ENCODE peak calls at places on chromosomes 11 and 22, in four cellular contexts. C is GM12878, R is H1, J is K562. D is an unnamed sample.

GRCh38 chr11:94128171-94128745 is 383 bp upstream of the PANX1 start:
- DNase-seq in C (no peak), R (no peak), J (no peak), D (no peak)

GRCh38 chr11:123580557-123581275 is 73.7 kb downstream of the SCN3B start:
- DNase-seq in C (no peak), R (peak), J (peak), D (peak)

GRCh38 chr11:44268807-44269080 is 41.2 kb downstream of the ALX4 start:
- DNase-seq in C (no peak), R (no peak), J (no peak), D (no peak)

GRCh38 chr11:4480577-4481539 is 1.6 kb upstream of the OR52K1 start:
- DNase-seq in C (no peak), R (no peak), J (no peak), D (no peak)

GRCh38 chr11:132036751-132037466 is 666.5 kb downstream of the NTM start:
- DNase-seq in C (no peak), R (no peak), J (no peak), D (no peak)

GRCh38 chr11:5737091-5737490 is 843 bp downstream of the OR56B1 start:
- DNase-seq in C (no peak), R (no peak), J (no peak), D (no peak)

GRCh38 chr11:17208257-17208999 is 642 bp upstream of the PIK3C2A start:
- DNase-seq in C (no peak), R (peak), J (no peak), D (peak)

GRCh38 chr11:47571895-47572294 is 6.5 kb downstream of the PTPMT1 start:
- DNase-seq in C (no peak), R (no peak), J (peak), D (no peak)

GRCh38 chr11:5596611-5597201 is at the start of gene TRIM6:
- DNase-seq in C (no peak), R (no peak), J (peak), D (no peak)

GRCh38 chr11:26493616-26494015 is 78.4 kb downstream of the MUC15 start:
- DNase-seq in C (no peak), R (no peak), J (no peak), D (no peak)

GRCh38 chr11:119363081-119363861 is 16.8 kb upstream of the MFRP start:
- DNase-seq in C (no peak), R (no peak), J (peak), D (no peak)

GRCh38 chr11:118295834-118296454 is 8.6 kb upstream of the CD3E start:
- DNase-seq in C (no peak), R (no peak), J (no peak), D (peak)

GRCh38 chr11:2940166-2940929 is 11.1 kb upstream of the PHLDA2 start:
- DNase-seq in C (no peak), R (no peak), J (no peak), D (peak)

GRCh38 chr22:48981671-48982070 is 846.0 kb downstream of the BRD1 start:
- DNase-seq in C (no peak), R (no peak), J (no peak), D (no peak)
- TF ChIP-seq EGR1 in C (no peak), R (no peak), J (no peak), D (no peak)

DNA sequence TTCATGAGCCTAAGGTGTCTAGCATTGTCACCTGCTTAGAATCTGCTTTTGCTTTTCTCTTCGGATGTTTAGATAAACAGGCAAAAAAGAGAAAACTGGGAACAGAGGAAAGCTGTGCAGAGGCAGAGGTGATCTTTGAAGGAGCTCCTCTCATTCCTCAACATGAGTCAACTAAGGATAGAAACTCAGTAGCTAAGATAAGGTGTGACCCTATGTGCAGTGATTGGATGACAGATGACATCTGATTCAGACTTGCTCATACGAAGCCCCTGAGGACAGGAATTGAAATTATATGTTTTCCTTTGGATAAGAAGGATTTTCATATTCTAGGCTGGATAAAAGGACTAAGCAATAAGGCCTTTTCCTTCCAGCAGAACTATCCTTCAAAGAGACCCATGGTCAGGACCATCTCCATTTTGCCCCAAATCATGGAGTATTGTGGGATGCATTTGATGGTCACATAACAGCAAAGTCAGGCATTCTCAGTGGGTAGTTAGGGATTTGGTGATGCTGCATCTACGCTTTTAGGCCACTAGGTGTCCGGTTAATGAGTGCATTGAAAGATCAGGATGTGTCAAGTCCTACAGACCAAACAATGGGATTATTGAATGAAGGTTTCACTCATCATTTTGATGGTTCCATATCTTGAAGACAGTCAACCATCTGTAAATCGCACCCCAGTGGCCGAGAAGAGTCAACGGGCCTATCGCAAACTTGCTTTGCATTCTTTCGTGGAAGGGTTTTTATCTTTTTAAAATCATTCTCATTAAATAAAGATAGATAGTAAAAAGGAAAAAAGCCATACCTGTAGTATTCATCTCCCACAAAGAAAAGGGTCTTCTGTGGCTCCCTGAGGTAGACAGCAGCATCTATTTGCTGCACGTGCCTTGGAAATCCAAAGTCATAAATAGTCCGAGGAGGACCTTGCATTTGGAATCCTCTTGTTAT is 32.2 kb downstream of the MMP20 start:
- DNase-seq in C (no peak), R (no peak), J (peak), D (peak)
- TF ChIP-seq MAX in C (no peak), R (no peak), J (no peak), D (no peak)

DNA sequence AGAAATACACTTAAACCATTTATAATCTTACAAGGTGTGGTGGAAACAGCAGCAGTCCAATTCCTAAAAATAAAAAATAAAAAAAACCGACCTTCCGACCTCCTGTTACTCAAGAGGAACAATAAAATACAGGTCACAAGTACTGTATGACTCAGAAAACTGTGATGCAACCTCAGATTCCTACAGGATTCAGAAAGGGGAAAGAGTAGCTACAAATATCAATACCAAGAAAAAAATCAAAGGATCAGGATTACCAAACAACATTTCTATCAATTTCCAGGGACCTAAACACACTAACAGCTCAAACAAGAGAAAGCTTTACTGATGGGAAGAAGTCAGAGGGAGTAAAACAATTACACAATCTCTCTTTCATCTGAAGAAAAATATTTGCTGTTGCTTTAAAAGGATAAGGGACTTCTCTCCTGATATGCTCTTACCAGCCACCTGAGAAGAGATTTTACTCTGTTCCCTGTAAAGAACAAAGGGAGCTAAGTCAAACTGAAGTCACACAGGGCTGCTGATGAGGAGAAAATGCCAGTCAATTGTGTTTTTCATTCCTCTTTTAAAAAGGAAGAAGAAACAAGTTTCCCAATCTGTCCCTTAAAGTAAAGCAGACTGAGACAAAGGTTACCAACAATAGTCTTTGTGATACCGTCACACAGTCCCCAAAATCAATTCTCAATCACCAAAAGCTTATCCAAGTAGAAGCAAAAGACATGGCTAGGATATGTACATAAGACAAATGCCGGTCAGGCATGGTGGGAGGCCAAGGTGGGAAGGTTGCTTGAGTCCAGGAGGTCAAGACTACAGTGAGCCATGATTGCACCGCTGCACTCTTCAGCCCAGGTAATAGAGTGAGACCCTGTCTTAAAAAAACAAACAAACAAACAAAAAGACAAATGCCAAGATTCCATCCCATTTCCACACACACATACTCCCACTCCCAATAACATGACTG is 39.3 kb downstream of the AMBRA1 start:
- DNase-seq in C (no peak), R (no peak), J (no peak), D (peak)
- H3K4me3 ChIP-seq in C (no peak), R (no peak), J (no peak), D (peak)

GRCh38 chr22:45164217-45165123 is 745 bp downstream of the NUP50 start:
- DNase-seq in C (no peak), R (no peak), J (peak), D (no peak)
- TF ChIP-seq EGR1 in C (no peak), R (no peak), J (no peak), D (no peak)

GRCh38 chr22:49201046-49201970 is 626.4 kb downstream of the BRD1 start:
- DNase-seq in C (no peak), R (no peak), J (no peak), D (no peak)

GRCh38 chr22:49202226-49202625 is 625.4 kb downstream of the BRD1 start:
- DNase-seq in C (no peak), R (no peak), J (no peak), D (no peak)

GRCh38 chr22:49203863-49204598 is 623.6 kb downstream of the BRD1 start:
- DNase-seq in C (no peak), R (no peak), J (no peak), D (no peak)

GRCh38 chr22:49204599-49205214 is 623.0 kb downstream of the BRD1 start:
- DNase-seq in C (no peak), R (no peak), J (no peak), D (no peak)

DNA sequence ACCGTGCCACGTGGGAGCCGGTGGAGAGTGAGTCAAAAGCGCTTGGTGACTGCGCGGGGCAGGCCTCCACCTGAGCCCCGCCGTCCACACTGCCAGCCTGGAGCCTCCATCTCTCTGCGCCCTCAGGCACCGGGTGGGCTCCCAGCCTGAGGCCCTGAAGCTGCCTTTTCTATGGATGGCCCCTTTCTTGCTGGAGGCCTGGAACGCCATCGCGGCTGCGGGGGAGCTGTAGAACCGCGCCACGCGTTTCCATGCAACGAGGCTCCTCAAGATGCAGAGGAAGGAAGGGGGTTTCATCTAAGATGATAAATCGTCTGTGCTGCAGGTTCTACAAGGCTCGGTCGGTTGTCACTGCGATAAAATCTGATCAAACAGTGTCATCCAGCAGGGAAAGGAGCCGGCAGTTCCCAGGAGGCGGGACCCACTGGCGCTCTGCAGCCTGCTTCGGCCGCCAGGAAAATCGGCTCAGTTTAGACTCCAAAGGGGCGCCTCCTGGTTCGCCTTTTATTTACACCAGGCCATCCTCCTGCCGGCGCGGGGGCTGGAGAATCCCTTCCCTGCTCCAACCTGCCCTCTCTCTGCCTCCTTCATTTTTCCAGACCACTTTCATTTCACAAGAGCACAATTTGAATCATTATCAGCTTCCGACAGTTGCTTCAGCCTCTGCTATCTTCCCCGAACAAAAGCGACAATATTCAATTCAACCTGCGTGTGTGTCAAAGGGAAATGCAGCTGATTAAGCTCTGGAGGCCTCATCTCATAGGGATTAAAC is 624.4 kb downstream of the BRD1 start:
- DNase-seq in C (no peak), R (no peak), J (no peak), D (no peak)
- TF ChIP-seq MAX in C (no peak), R (no peak), J (no peak), D (no peak)

GRCh38 chr22:44071760-44072159 is 47.7 kb downstream of the PARVB start:
- DNase-seq in C (no peak), R (no peak), J (no peak), D (no peak)
- H3K4me3 ChIP-seq in C (no peak), R (no peak), J (no peak), D (no peak)

GRCh38 chr11:64119748-64120147 is 46.2 kb downstream of the MACROD1 start:
- DNase-seq in C (no peak), R (no peak), J (no peak), D (no peak)

GRCh38 chr11:64121637-64122410 is 44.1 kb downstream of the MACROD1 start:
- DNase-seq in C (no peak), R (no peak), J (no peak), D (no peak)

GRCh38 chr11:64123102-64123434 is 42.8 kb downstream of the MACROD1 start:
- DNase-seq in C (no peak), R (no peak), J (no peak), D (no peak)

GRCh38 chr11:64122411-64123101 is 43.4 kb downstream of the MACROD1 start:
- DNase-seq in C (no peak), R (no peak), J (no peak), D (no peak)

GRCh38 chr11:64120951-64121569 is 44.9 kb downstream of the MACROD1 start:
- DNase-seq in C (no peak), R (no peak), J (no peak), D (no peak)
- TF ChIP-seq EGR1 in C (no peak), R (no peak), J (no peak), D (no peak)

DNA sequence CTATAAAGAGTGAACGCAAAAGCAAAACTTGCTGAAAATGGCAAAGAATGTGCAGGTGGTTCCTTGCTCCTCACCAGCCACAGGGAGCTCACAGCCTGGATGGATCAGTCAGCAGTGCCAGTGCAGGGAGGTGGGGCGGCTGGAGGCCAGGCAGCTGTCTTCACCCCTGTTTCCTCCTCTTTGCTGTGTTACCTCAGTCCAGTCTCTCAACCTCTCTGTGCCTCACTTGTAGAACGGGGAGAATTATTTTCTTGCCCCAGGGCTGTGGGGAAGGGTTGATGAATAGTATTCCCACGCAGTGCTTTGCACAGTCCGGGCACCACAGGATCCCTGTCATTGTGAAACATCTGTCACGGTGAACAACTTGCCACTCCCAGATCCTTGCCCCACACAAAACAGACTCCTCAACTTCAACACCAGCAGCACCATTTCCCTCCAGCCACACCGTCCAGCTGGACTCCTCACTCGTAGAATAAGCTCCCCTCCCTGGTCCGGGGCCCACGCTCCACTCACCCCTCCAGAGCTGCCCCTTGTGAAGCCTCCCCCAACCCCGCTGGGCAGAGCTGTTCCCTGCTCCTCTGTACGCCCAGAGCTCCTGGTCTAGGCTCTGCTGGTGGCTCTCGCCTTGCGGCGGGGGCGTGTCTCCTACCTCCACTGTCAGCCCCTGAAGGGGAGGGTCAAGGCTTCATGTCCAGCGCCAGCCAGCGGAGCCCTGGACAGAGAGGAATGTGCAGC is 27.7 kb downstream of the MPPED1 start:
- DNase-seq in C (no peak), R (no peak), J (no peak), D (no peak)
- TF ChIP-seq MAX in C (no peak), R (no peak), J (no peak), D (no peak)

GRCh38 chr22:38276161-38276560 is 3.4 kb upstream of the TMEM184B start:
- DNase-seq in C (no peak), R (no peak), J (no peak), D (no peak)
- H3K4me3 ChIP-seq in C (no peak), R (no peak), J (no peak), D (no peak)

DNA sequence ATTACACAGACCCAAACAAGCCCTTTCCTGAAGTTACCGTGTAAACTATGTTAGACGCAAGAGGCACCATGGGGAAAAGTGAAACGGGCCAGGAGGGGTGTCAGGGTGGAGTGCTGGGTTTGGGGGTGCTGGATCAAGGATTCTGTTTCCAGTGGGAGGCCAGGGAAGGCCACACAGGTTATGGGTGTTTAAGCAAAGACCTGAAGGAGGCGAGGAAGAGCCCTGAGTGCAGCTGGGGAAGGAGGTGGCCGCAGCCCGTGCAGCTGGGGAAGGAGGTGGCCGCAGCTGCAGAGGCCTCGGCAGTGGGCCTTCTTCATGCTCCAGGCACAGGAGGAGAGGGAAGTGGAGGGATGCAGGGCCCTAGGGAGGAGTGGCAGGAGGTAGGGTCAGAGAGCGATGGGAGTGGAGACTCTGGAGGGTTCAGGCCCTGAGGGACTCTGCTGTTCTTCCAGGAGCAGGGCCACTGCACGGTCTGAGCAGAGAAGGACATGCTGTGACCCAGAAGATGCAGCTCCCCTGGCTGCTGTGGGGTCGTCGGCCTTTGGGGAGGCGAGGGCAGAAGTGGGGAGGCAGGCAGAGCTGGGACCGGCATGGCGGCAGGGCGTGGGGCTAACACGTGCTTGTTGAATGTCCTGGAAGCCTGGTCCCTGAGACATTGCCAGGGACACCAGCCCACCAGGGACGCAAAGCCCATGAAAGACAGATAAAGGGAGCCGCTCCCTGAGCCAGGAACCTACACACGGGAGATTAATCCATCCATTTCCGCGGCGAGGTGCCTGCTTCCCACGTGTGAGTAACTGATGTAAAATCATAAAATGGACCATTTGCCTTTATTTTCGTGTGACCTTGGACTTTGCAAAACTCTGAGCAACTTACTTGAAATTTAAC is 1049.1 kb downstream of the BRD1 start:
- DNase-seq in C (no peak), R (no peak), J (no peak), D (no peak)
- TF ChIP-seq EGR1 in C (no peak), R (no peak), J (no peak), D (no peak)

D was measured in HCT116.